ENCODE peak calls at places on chromosomes 7 and 10, in eight cellular contexts. One of them, this sample, is unnamed.

GRCh38 chr7:91947948-91948347 is 7.3 kb downstream of the AKAP9 start:
- DNase-seq in MM.1S: no peak
- DNase-seq in fibroblast of lung: no peak
- DNase-seq in upper lobe of right lung: no peak
- DNase-seq in kidney epithelial cell: no peak
- DNase-seq in tibial nerve: no peak
- DNase-seq in endodermal cell: no peak
- DNase-seq in stomach: no peak
- DNase-seq in this sample: no peak

GRCh38 chr7:42876182-42877068 is 35.4 kb downstream of the C7orf25 start:
- DNase-seq in MM.1S: peak; percentile 65
- DNase-seq in fibroblast of lung: peak; percentile 25
- DNase-seq in upper lobe of right lung: no peak
- DNase-seq in kidney epithelial cell: no peak
- DNase-seq in tibial nerve: peak; percentile 30
- DNase-seq in endodermal cell: peak; percentile 87
- DNase-seq in stomach: peak; percentile 63
- DNase-seq in this sample: no peak

GRCh38 chr7:129495987-129496386 is 6.3 kb upstream of the SMKR1 start:
- DNase-seq in MM.1S: peak; percentile 4
- DNase-seq in fibroblast of lung: no peak
- DNase-seq in upper lobe of right lung: no peak
- DNase-seq in kidney epithelial cell: no peak
- DNase-seq in tibial nerve: no peak
- DNase-seq in endodermal cell: peak; percentile 35
- DNase-seq in stomach: no peak
- DNase-seq in this sample: peak; percentile 6

GRCh38 chr7:54397836-54398612 is 144.2 kb upstream of the VSTM2A start:
- DNase-seq in MM.1S: no peak
- DNase-seq in fibroblast of lung: no peak
- DNase-seq in upper lobe of right lung: no peak
- DNase-seq in kidney epithelial cell: no peak
- DNase-seq in tibial nerve: no peak
- DNase-seq in endodermal cell: no peak
- DNase-seq in stomach: no peak
- DNase-seq in this sample: no peak

GRCh38 chr10:97123713-97124112 is 62.0 kb downstream of the SLIT1 start:
- DNase-seq in MM.1S: no peak
- DNase-seq in fibroblast of lung: no peak
- DNase-seq in upper lobe of right lung: no peak
- DNase-seq in kidney epithelial cell: no peak
- DNase-seq in tibial nerve: no peak
- DNase-seq in endodermal cell: no peak
- DNase-seq in stomach: no peak
- DNase-seq in this sample: no peak

GRCh38 chr10:78749200-78749599 is 319.6 kb upstream of the ZMIZ1 start:
- DNase-seq in MM.1S: no peak
- DNase-seq in fibroblast of lung: no peak
- DNase-seq in upper lobe of right lung: no peak
- DNase-seq in kidney epithelial cell: no peak
- DNase-seq in tibial nerve: no peak
- DNase-seq in endodermal cell: no peak
- DNase-seq in stomach: no peak
- DNase-seq in this sample: no peak

GRCh38 chr7:100465702-100466311 is 1.7 kb upstream of the SPACDR start:
- DNase-seq in MM.1S: no peak
- DNase-seq in fibroblast of lung: peak; percentile 74
- DNase-seq in upper lobe of right lung: peak; percentile 86
- DNase-seq in kidney epithelial cell: peak; percentile 32
- DNase-seq in tibial nerve: peak; percentile 56
- DNase-seq in endodermal cell: peak; percentile 87
- DNase-seq in stomach: peak; percentile 87
- DNase-seq in this sample: peak; percentile 91

GRCh38 chr7:139570119-139570518 is 46.6 kb downstream of the CLEC2L start:
- DNase-seq in MM.1S: no peak
- DNase-seq in fibroblast of lung: no peak
- DNase-seq in upper lobe of right lung: no peak
- DNase-seq in kidney epithelial cell: no peak
- DNase-seq in tibial nerve: no peak
- DNase-seq in endodermal cell: peak; percentile 64
- DNase-seq in stomach: no peak
- DNase-seq in this sample: no peak

GRCh38 chr10:69087600-69088470 is at the start of gene SRGN:
- DNase-seq in MM.1S: peak; percentile 97
- DNase-seq in fibroblast of lung: peak; percentile 67
- DNase-seq in upper lobe of right lung: no peak
- DNase-seq in kidney epithelial cell: no peak
- DNase-seq in tibial nerve: peak; percentile 54
- DNase-seq in endodermal cell: no peak
- DNase-seq in stomach: peak; percentile 70
- DNase-seq in this sample: no peak

GRCh38 chr7:136325021-136325420 is 347.9 kb upstream of the MTPN start:
- DNase-seq in MM.1S: no peak
- DNase-seq in fibroblast of lung: no peak
- DNase-seq in upper lobe of right lung: no peak
- DNase-seq in kidney epithelial cell: no peak
- DNase-seq in tibial nerve: no peak
- DNase-seq in endodermal cell: no peak
- DNase-seq in stomach: no peak
- DNase-seq in this sample: no peak

GRCh38 chr10:110401401-110402076 is 96.2 kb upstream of the DUSP5 start:
- DNase-seq in MM.1S: no peak
- DNase-seq in fibroblast of lung: no peak
- DNase-seq in upper lobe of right lung: no peak
- DNase-seq in kidney epithelial cell: no peak
- DNase-seq in tibial nerve: no peak
- DNase-seq in endodermal cell: peak; percentile 83
- DNase-seq in stomach: no peak
- DNase-seq in this sample: no peak

GRCh38 chr10:103645141-103646054 is 151.9 kb downstream of the NEURL1 start:
- DNase-seq in MM.1S: no peak
- DNase-seq in fibroblast of lung: peak; percentile 96
- DNase-seq in upper lobe of right lung: peak; percentile 75
- DNase-seq in kidney epithelial cell: no peak
- DNase-seq in tibial nerve: no peak
- DNase-seq in endodermal cell: peak; percentile 61
- DNase-seq in stomach: peak; percentile 43
- DNase-seq in this sample: no peak

GRCh38 chr7:133699390-133699789 is 427.8 kb upstream of the LRGUK start:
- DNase-seq in MM.1S: no peak
- DNase-seq in fibroblast of lung: peak; percentile 30
- DNase-seq in upper lobe of right lung: no peak
- DNase-seq in kidney epithelial cell: no peak
- DNase-seq in tibial nerve: no peak
- DNase-seq in endodermal cell: no peak
- DNase-seq in stomach: no peak
- DNase-seq in this sample: no peak

GRCh38 chr10:101214446-101215396 is 14.5 kb downstream of the LBX1 start:
- DNase-seq in MM.1S: peak; percentile 78
- DNase-seq in fibroblast of lung: peak; percentile 27
- DNase-seq in upper lobe of right lung: peak; percentile 80
- DNase-seq in kidney epithelial cell: no peak
- DNase-seq in tibial nerve: no peak
- DNase-seq in endodermal cell: peak; percentile 95
- DNase-seq in stomach: peak; percentile 65
- DNase-seq in this sample: no peak

GRCh38 chr10:109784236-109784635 is 139.1 kb downstream of the XPNPEP1 start:
- DNase-seq in MM.1S: no peak
- DNase-seq in fibroblast of lung: peak; percentile 58
- DNase-seq in upper lobe of right lung: no peak
- DNase-seq in kidney epithelial cell: no peak
- DNase-seq in tibial nerve: no peak
- DNase-seq in endodermal cell: no peak
- DNase-seq in stomach: no peak
- DNase-seq in this sample: no peak

GRCh38 chr7:43921423-43921822 is 4.8 kb upstream of the UBE2D4 start:
- DNase-seq in MM.1S: no peak
- DNase-seq in fibroblast of lung: no peak
- DNase-seq in upper lobe of right lung: no peak
- DNase-seq in kidney epithelial cell: no peak
- DNase-seq in tibial nerve: no peak
- DNase-seq in endodermal cell: no peak
- DNase-seq in stomach: peak; percentile 73
- DNase-seq in this sample: no peak

GRCh38 chr10:122078326-122078725 is 89.4 kb downstream of the TACC2 start:
- DNase-seq in MM.1S: no peak
- DNase-seq in fibroblast of lung: no peak
- DNase-seq in upper lobe of right lung: no peak
- DNase-seq in kidney epithelial cell: no peak
- DNase-seq in tibial nerve: no peak
- DNase-seq in endodermal cell: peak; percentile 40
- DNase-seq in stomach: no peak
- DNase-seq in this sample: no peak
- TF ChIP-seq CTCF in MM.1S: no peak
- TF ChIP-seq CTCF in fibroblast of lung: no peak
- TF ChIP-seq CTCF in upper lobe of right lung: no peak
- TF ChIP-seq CTCF in kidney epithelial cell: no peak
- TF ChIP-seq CTCF in tibial nerve: no peak
- TF ChIP-seq CTCF in endodermal cell: no peak
- TF ChIP-seq CTCF in stomach: no peak
- TF ChIP-seq CTCF in this sample: no peak

DNA sequence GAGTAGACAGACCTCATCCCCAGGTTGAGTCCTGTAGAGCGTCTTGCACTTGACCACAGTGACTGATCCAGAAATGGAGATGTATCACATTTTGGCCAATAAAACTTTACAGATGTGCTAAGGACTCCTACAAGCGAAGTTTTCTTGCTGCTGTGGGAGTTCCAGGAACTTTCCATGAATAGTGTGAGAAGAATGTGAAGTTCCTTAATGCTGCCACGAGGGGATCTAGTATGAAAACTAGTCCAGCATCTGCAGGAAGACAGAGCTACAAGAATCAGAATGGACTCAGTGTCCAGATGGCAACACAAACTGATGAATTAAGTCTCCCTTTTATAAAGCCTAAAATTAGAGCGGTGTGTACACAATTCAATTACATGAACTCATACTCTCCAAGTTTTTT is 14.8 kb upstream of the LSM8 start:
- DNase-seq in MM.1S: no peak
- DNase-seq in fibroblast of lung: peak; percentile 28
- DNase-seq in upper lobe of right lung: no peak
- DNase-seq in kidney epithelial cell: no peak
- DNase-seq in tibial nerve: no peak
- DNase-seq in endodermal cell: no peak
- DNase-seq in stomach: no peak
- DNase-seq in this sample: no peak
- TF ChIP-seq CTCF in MM.1S: no peak
- TF ChIP-seq CTCF in fibroblast of lung: no peak
- TF ChIP-seq CTCF in upper lobe of right lung: no peak
- TF ChIP-seq CTCF in kidney epithelial cell: no peak
- TF ChIP-seq CTCF in tibial nerve: no peak
- TF ChIP-seq CTCF in endodermal cell: peak; percentile 24
- TF ChIP-seq CTCF in stomach: no peak
- TF ChIP-seq CTCF in this sample: no peak

GRCh38 chr7:120550494-120551048 is 277.6 kb downstream of the KCND2 start:
- DNase-seq in MM.1S: peak; percentile 41
- DNase-seq in fibroblast of lung: peak; percentile 45
- DNase-seq in upper lobe of right lung: no peak
- DNase-seq in kidney epithelial cell: no peak
- DNase-seq in tibial nerve: no peak
- DNase-seq in endodermal cell: no peak
- DNase-seq in stomach: no peak
- DNase-seq in this sample: no peak

GRCh38 chr7:120553497-120553896 is 280.5 kb downstream of the KCND2 start:
- DNase-seq in MM.1S: no peak
- DNase-seq in fibroblast of lung: no peak
- DNase-seq in upper lobe of right lung: no peak
- DNase-seq in kidney epithelial cell: no peak
- DNase-seq in tibial nerve: no peak
- DNase-seq in endodermal cell: no peak
- DNase-seq in stomach: no peak
- DNase-seq in this sample: no peak

GRCh38 chr7:120554960-120555571 is 282.1 kb downstream of the KCND2 start:
- DNase-seq in MM.1S: peak; percentile 73
- DNase-seq in fibroblast of lung: peak; percentile 44
- DNase-seq in upper lobe of right lung: no peak
- DNase-seq in kidney epithelial cell: peak; percentile 14
- DNase-seq in tibial nerve: no peak
- DNase-seq in endodermal cell: peak; percentile 73
- DNase-seq in stomach: no peak
- DNase-seq in this sample: no peak
- TF ChIP-seq CTCF in MM.1S: peak; percentile 86
- TF ChIP-seq CTCF in fibroblast of lung: peak; percentile 77
- TF ChIP-seq CTCF in upper lobe of right lung: peak; percentile 66
- TF ChIP-seq CTCF in kidney epithelial cell: peak; percentile 76
- TF ChIP-seq CTCF in tibial nerve: peak; percentile 24
- TF ChIP-seq CTCF in endodermal cell: peak; percentile 95
- TF ChIP-seq CTCF in stomach: peak; percentile 52
- TF ChIP-seq CTCF in this sample: peak; percentile 89

DNA sequence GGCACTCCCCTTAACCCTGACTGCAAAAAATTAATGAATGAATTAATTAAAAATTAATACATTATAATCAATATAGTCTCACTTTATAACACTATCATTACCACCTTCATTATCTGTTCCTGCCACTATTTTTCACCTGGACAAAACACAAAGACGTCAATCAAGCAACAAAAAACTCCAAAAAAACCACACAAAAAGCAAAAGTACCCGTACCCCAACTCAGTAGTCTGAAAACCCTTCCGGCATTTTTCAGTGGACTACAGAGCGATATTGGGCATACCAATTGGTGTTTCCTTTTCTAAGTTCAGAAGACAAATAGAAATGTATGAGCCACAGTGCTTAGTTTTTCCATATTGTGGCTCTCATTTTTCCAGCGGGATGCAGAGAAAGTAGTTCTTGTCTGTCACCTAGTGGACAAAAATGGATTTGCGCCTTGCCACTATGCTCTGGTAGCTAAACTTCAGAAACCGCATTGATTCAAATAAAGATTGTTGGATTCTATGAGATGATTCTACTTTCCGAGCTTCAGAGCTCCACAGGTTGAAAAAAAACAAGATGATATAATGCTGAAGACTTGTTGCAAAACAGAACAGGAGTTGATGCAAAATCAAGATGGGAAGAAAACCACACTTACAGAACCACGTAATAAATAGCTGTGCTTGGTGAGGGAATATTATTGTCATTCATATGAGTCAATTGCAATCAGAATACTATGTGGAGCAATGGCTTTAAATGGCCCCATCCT is 50.6 kb upstream of the ITGB1 start:
- DNase-seq in MM.1S: peak; percentile 72
- DNase-seq in fibroblast of lung: peak; percentile 83
- DNase-seq in upper lobe of right lung: no peak
- DNase-seq in kidney epithelial cell: no peak
- DNase-seq in tibial nerve: peak; percentile 44
- DNase-seq in endodermal cell: peak; percentile 84
- DNase-seq in stomach: peak; percentile 65
- DNase-seq in this sample: no peak
- TF ChIP-seq CTCF in MM.1S: peak; percentile 98
- TF ChIP-seq CTCF in fibroblast of lung: peak; percentile 100
- TF ChIP-seq CTCF in upper lobe of right lung: peak; percentile 100
- TF ChIP-seq CTCF in kidney epithelial cell: peak; percentile 97
- TF ChIP-seq CTCF in tibial nerve: peak; percentile 93
- TF ChIP-seq CTCF in endodermal cell: peak; percentile 98
- TF ChIP-seq CTCF in stomach: peak; percentile 98
- TF ChIP-seq CTCF in this sample: peak; percentile 98